ENCODE peak calls at places on chromosomes 3 and 15, in ten cellular contexts. One of them, this sample, is unnamed.

GRCh38 chr3:175679582-175679981 is 820.4 kb downstream of the NAALADL2 start:
- DNase-seq in GM13977: no peak
- DNase-seq in lower lobe of right lung: no peak
- DNase-seq in dorsolateral prefrontal cortex: no peak
- DNase-seq in uterus: no peak
- DNase-seq in activated B cell treated with CpG ODN at 0.5 μM for 24 hours: no peak
- DNase-seq in GM23338: no peak
- DNase-seq in transverse colon: no peak
- DNase-seq in brain microvascular endothelial cell: no peak
- DNase-seq in cardiac muscle cell: no peak
- DNase-seq in this sample: no peak

GRCh38 chr3:42099020-42099765 is 8.0 kb downstream of the TRAK1 start:
- DNase-seq in transverse colon: no peak
- DNase-seq in GM23338: no peak
- DNase-seq in GM13977: no peak
- DNase-seq in dorsolateral prefrontal cortex: no peak
- DNase-seq in uterus: no peak
- DNase-seq in lower lobe of right lung: no peak
- DNase-seq in activated B cell treated with CpG ODN at 0.5 μM for 24 hours: no peak
- DNase-seq in cardiac muscle cell: no peak
- DNase-seq in brain microvascular endothelial cell: no peak
- DNase-seq in this sample: no peak

GRCh38 chr3:54897028-54897711 is 30.7 kb downstream of the LRTM1 start:
- DNase-seq in dorsolateral prefrontal cortex: no peak
- DNase-seq in activated B cell treated with CpG ODN at 0.5 μM for 24 hours: no peak
- DNase-seq in brain microvascular endothelial cell: peak
- DNase-seq in GM13977: no peak
- DNase-seq in GM23338: no peak
- DNase-seq in transverse colon: no peak
- DNase-seq in uterus: no peak
- DNase-seq in cardiac muscle cell: no peak
- DNase-seq in lower lobe of right lung: no peak
- DNase-seq in this sample: no peak

GRCh38 chr15:26970712-26971210 is at the start of gene GABRG3:
- DNase-seq in GM23338: peak
- DNase-seq in cardiac muscle cell: peak
- DNase-seq in brain microvascular endothelial cell: no peak
- DNase-seq in activated B cell treated with CpG ODN at 0.5 μM for 24 hours: no peak
- DNase-seq in uterus: no peak
- DNase-seq in lower lobe of right lung: no peak
- DNase-seq in dorsolateral prefrontal cortex: peak
- DNase-seq in GM13977: no peak
- DNase-seq in transverse colon: no peak
- DNase-seq in this sample: no peak

GRCh38 chr15:96064351-96064756 is 266.1 kb upstream of the NR2F2 start:
- DNase-seq in lower lobe of right lung: no peak
- DNase-seq in GM23338: peak
- DNase-seq in cardiac muscle cell: no peak
- DNase-seq in dorsolateral prefrontal cortex: no peak
- DNase-seq in transverse colon: no peak
- DNase-seq in GM13977: no peak
- DNase-seq in uterus: no peak
- DNase-seq in brain microvascular endothelial cell: no peak
- DNase-seq in activated B cell treated with CpG ODN at 0.5 μM for 24 hours: no peak
- DNase-seq in this sample: no peak

GRCh38 chr15:73935547-73935946 is 9.3 kb downstream of the LOXL1 start:
- DNase-seq in transverse colon: no peak
- DNase-seq in cardiac muscle cell: no peak
- DNase-seq in GM13977: no peak
- DNase-seq in GM23338: no peak
- DNase-seq in activated B cell treated with CpG ODN at 0.5 μM for 24 hours: no peak
- DNase-seq in brain microvascular endothelial cell: no peak
- DNase-seq in lower lobe of right lung: peak
- DNase-seq in dorsolateral prefrontal cortex: no peak
- DNase-seq in uterus: no peak
- DNase-seq in this sample: no peak

GRCh38 chr15:70258369-70259029 is 160.8 kb upstream of the TLE3 start:
- DNase-seq in GM13977: no peak
- DNase-seq in dorsolateral prefrontal cortex: no peak
- DNase-seq in uterus: no peak
- DNase-seq in transverse colon: peak
- DNase-seq in brain microvascular endothelial cell: no peak
- DNase-seq in lower lobe of right lung: peak
- DNase-seq in GM23338: no peak
- DNase-seq in cardiac muscle cell: no peak
- DNase-seq in activated B cell treated with CpG ODN at 0.5 μM for 24 hours: no peak
- DNase-seq in this sample: no peak

GRCh38 chr15:45091161-45091560 is 22.8 kb downstream of the DUOX2 start:
- DNase-seq in brain microvascular endothelial cell: peak
- DNase-seq in GM13977: no peak
- DNase-seq in lower lobe of right lung: no peak
- DNase-seq in transverse colon: no peak
- DNase-seq in GM23338: no peak
- DNase-seq in dorsolateral prefrontal cortex: no peak
- DNase-seq in activated B cell treated with CpG ODN at 0.5 μM for 24 hours: no peak
- DNase-seq in cardiac muscle cell: no peak
- DNase-seq in uterus: no peak
- DNase-seq in this sample: no peak

GRCh38 chr3:197329382-197329781 is 31.0 kb upstream of the DLG1 start:
- DNase-seq in GM13977: no peak
- DNase-seq in brain microvascular endothelial cell: no peak
- DNase-seq in dorsolateral prefrontal cortex: no peak
- DNase-seq in lower lobe of right lung: no peak
- DNase-seq in uterus: no peak
- DNase-seq in transverse colon: no peak
- DNase-seq in GM23338: no peak
- DNase-seq in cardiac muscle cell: no peak
- DNase-seq in activated B cell treated with CpG ODN at 0.5 μM for 24 hours: no peak
- DNase-seq in this sample: no peak

GRCh38 chr3:10011644-10012043 is 14.6 kb upstream of the FANCD2 start:
- DNase-seq in uterus: peak
- DNase-seq in lower lobe of right lung: no peak
- DNase-seq in activated B cell treated with CpG ODN at 0.5 μM for 24 hours: no peak
- DNase-seq in transverse colon: no peak
- DNase-seq in GM13977: no peak
- DNase-seq in cardiac muscle cell: no peak
- DNase-seq in GM23338: no peak
- DNase-seq in brain microvascular endothelial cell: no peak
- DNase-seq in dorsolateral prefrontal cortex: no peak
- DNase-seq in this sample: no peak

GRCh38 chr3:126259411-126260391 is 79.3 kb upstream of the ALDH1L1 start:
- DNase-seq in brain microvascular endothelial cell: peak
- DNase-seq in uterus: peak
- DNase-seq in transverse colon: peak
- DNase-seq in cardiac muscle cell: peak
- DNase-seq in activated B cell treated with CpG ODN at 0.5 μM for 24 hours: no peak
- DNase-seq in dorsolateral prefrontal cortex: peak
- DNase-seq in GM13977: no peak
- DNase-seq in lower lobe of right lung: peak
- DNase-seq in GM23338: peak
- DNase-seq in this sample: no peak

GRCh38 chr3:4409415-4409814 is 57.7 kb downstream of the SUMF1 start:
- DNase-seq in brain microvascular endothelial cell: no peak
- DNase-seq in transverse colon: no peak
- DNase-seq in GM13977: peak
- DNase-seq in lower lobe of right lung: no peak
- DNase-seq in uterus: no peak
- DNase-seq in activated B cell treated with CpG ODN at 0.5 μM for 24 hours: no peak
- DNase-seq in dorsolateral prefrontal cortex: no peak
- DNase-seq in GM23338: no peak
- DNase-seq in cardiac muscle cell: no peak
- DNase-seq in this sample: no peak

GRCh38 chr3:39814007-39814406 is 4.6 kb downstream of the MYRIP start:
- DNase-seq in brain microvascular endothelial cell: peak
- DNase-seq in cardiac muscle cell: no peak
- DNase-seq in activated B cell treated with CpG ODN at 0.5 μM for 24 hours: no peak
- DNase-seq in lower lobe of right lung: no peak
- DNase-seq in GM23338: no peak
- DNase-seq in transverse colon: no peak
- DNase-seq in uterus: no peak
- DNase-seq in GM13977: no peak
- DNase-seq in dorsolateral prefrontal cortex: no peak
- DNase-seq in this sample: no peak

GRCh38 chr3:45008117-45008516 is 18.0 kb upstream of the CLEC3B start:
- DNase-seq in transverse colon: no peak
- DNase-seq in GM23338: no peak
- DNase-seq in lower lobe of right lung: no peak
- DNase-seq in brain microvascular endothelial cell: no peak
- DNase-seq in GM13977: no peak
- DNase-seq in activated B cell treated with CpG ODN at 0.5 μM for 24 hours: no peak
- DNase-seq in uterus: no peak
- DNase-seq in dorsolateral prefrontal cortex: no peak
- DNase-seq in cardiac muscle cell: no peak
- DNase-seq in this sample: no peak

GRCh38 chr15:66785637-66786036 is 83.6 kb downstream of the SMAD6 start:
- DNase-seq in dorsolateral prefrontal cortex: no peak
- DNase-seq in GM13977: no peak
- DNase-seq in activated B cell treated with CpG ODN at 0.5 μM for 24 hours: no peak
- DNase-seq in uterus: no peak
- DNase-seq in brain microvascular endothelial cell: peak
- DNase-seq in lower lobe of right lung: no peak
- DNase-seq in GM23338: no peak
- DNase-seq in transverse colon: no peak
- DNase-seq in cardiac muscle cell: no peak
- DNase-seq in this sample: no peak

GRCh38 chr15:70765504-70766281 is 2.3 kb upstream of the UACA start:
- DNase-seq in GM23338: no peak
- DNase-seq in GM13977: no peak
- DNase-seq in dorsolateral prefrontal cortex: no peak
- DNase-seq in uterus: no peak
- DNase-seq in lower lobe of right lung: no peak
- DNase-seq in brain microvascular endothelial cell: peak
- DNase-seq in activated B cell treated with CpG ODN at 0.5 μM for 24 hours: no peak
- DNase-seq in transverse colon: no peak
- DNase-seq in cardiac muscle cell: no peak
- DNase-seq in this sample: peak

DNA sequence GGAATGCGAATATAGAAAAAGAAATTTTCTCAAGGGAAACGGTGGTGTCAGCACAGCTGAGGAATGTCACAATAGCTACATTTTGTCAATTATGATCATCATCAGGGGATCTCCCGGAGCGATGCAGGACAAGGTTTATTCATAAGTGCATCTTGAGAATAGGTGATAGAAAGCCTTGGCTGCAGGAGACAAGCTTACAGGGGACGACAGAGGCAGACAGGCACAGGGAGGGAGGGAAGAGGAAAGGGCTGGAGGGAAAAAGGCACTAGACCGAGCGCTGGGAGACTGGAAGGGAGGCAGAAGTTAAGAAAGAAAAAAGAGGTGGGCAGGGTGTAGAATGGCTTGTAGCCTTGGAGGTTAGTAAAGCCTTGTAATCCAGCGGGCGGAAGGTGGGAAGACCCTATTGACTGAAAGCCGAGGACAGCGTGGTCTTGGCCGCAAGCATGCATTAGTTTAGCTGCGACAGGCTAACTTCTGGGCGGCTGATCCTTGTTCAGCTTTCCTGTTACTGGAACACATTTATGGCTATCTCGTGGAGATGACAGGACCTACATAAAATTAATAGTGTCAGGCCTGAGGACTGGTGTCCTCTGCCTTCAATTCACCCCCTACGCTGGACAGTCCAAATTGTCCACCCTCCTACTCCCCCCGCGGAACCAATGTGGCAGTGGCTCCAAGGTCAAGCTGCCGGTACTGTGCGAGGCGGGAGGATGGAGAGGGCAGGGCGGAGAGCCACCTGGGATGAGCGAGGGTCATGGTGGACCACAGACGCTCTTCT is 1.5 kb upstream of the NECTIN3 start:
- DNase-seq in lower lobe of right lung: no peak
- DNase-seq in GM23338: peak
- DNase-seq in GM13977: no peak
- DNase-seq in brain microvascular endothelial cell: no peak
- DNase-seq in dorsolateral prefrontal cortex: no peak
- DNase-seq in activated B cell treated with CpG ODN at 0.5 μM for 24 hours: no peak
- DNase-seq in cardiac muscle cell: peak
- DNase-seq in uterus: peak
- DNase-seq in transverse colon: peak
- DNase-seq in this sample: no peak
- TF ChIP-seq CTCF in lower lobe of right lung: no peak
- TF ChIP-seq CTCF in GM23338: no peak
- TF ChIP-seq CTCF in GM13977: no peak
- TF ChIP-seq CTCF in brain microvascular endothelial cell: no peak
- TF ChIP-seq CTCF in dorsolateral prefrontal cortex: no peak
- TF ChIP-seq CTCF in activated B cell treated with CpG ODN at 0.5 μM for 24 hours: no peak
- TF ChIP-seq CTCF in cardiac muscle cell: no peak
- TF ChIP-seq CTCF in uterus: no peak
- TF ChIP-seq CTCF in transverse colon: no peak
- TF ChIP-seq CTCF in this sample: no peak

GRCh38 chr3:11349466-11349865 is 77.3 kb downstream of the ATG7 start:
- DNase-seq in GM23338: no peak
- DNase-seq in dorsolateral prefrontal cortex: no peak
- DNase-seq in cardiac muscle cell: no peak
- DNase-seq in lower lobe of right lung: no peak
- DNase-seq in activated B cell treated with CpG ODN at 0.5 μM for 24 hours: no peak
- DNase-seq in transverse colon: no peak
- DNase-seq in brain microvascular endothelial cell: no peak
- DNase-seq in GM13977: no peak
- DNase-seq in uterus: no peak
- DNase-seq in this sample: no peak
- TF ChIP-seq CTCF in GM23338: no peak
- TF ChIP-seq CTCF in dorsolateral prefrontal cortex: no peak
- TF ChIP-seq CTCF in cardiac muscle cell: no peak
- TF ChIP-seq CTCF in lower lobe of right lung: no peak
- TF ChIP-seq CTCF in activated B cell treated with CpG ODN at 0.5 μM for 24 hours: no peak
- TF ChIP-seq CTCF in transverse colon: no peak
- TF ChIP-seq CTCF in brain microvascular endothelial cell: no peak
- TF ChIP-seq CTCF in GM13977: no peak
- TF ChIP-seq CTCF in uterus: no peak
- TF ChIP-seq CTCF in this sample: no peak

GRCh38 chr3:120442975-120443517 is 7.7 kb downstream of the FSTL1 start:
- DNase-seq in dorsolateral prefrontal cortex: no peak
- DNase-seq in uterus: no peak
- DNase-seq in cardiac muscle cell: peak
- DNase-seq in lower lobe of right lung: no peak
- DNase-seq in GM23338: peak
- DNase-seq in transverse colon: no peak
- DNase-seq in brain microvascular endothelial cell: no peak
- DNase-seq in GM13977: no peak
- DNase-seq in activated B cell treated with CpG ODN at 0.5 μM for 24 hours: no peak
- DNase-seq in this sample: no peak
- TF ChIP-seq CTCF in dorsolateral prefrontal cortex: no peak
- TF ChIP-seq CTCF in uterus: no peak
- TF ChIP-seq CTCF in cardiac muscle cell: peak
- TF ChIP-seq CTCF in lower lobe of right lung: no peak
- TF ChIP-seq CTCF in GM23338: peak
- TF ChIP-seq CTCF in transverse colon: no peak
- TF ChIP-seq CTCF in brain microvascular endothelial cell: peak
- TF ChIP-seq CTCF in GM13977: no peak
- TF ChIP-seq CTCF in activated B cell treated with CpG ODN at 0.5 μM for 24 hours: no peak
- TF ChIP-seq CTCF in this sample: peak

DNA sequence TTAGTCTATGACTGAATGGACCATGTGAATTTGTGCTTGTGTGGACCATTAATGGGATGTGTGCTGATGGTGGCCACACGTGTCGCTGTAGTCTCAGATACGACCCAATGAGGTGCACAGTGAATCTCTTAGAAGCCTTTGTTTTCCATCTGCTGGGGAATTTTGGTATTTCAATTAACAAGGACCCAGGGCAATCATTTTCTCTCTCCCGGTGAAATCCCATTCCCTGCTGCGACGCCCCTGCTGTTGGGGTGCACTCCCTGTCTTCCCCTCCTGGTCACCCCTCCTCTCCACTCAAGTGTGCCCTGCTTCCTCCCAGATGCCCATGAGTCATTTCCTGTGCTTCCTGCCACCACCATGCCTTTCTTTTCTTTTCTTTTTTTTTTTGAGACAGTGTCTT is 32.7 kb downstream of the EBLN2 start:
- DNase-seq in dorsolateral prefrontal cortex: no peak
- DNase-seq in GM13977: peak
- DNase-seq in GM23338: peak
- DNase-seq in activated B cell treated with CpG ODN at 0.5 μM for 24 hours: no peak
- DNase-seq in cardiac muscle cell: no peak
- DNase-seq in brain microvascular endothelial cell: no peak
- DNase-seq in transverse colon: no peak
- DNase-seq in lower lobe of right lung: no peak
- DNase-seq in uterus: no peak
- DNase-seq in this sample: no peak
- TF ChIP-seq CTCF in dorsolateral prefrontal cortex: no peak
- TF ChIP-seq CTCF in GM13977: peak
- TF ChIP-seq CTCF in GM23338: peak
- TF ChIP-seq CTCF in activated B cell treated with CpG ODN at 0.5 μM for 24 hours: no peak
- TF ChIP-seq CTCF in cardiac muscle cell: peak
- TF ChIP-seq CTCF in brain microvascular endothelial cell: peak
- TF ChIP-seq CTCF in transverse colon: no peak
- TF ChIP-seq CTCF in lower lobe of right lung: no peak
- TF ChIP-seq CTCF in uterus: no peak
- TF ChIP-seq CTCF in this sample: no peak